ENCODE peak calls at places on chromosomes 6 and 20, in nine cellular contexts. G is NB4, I is sigmoid colon, A is adrenal gland, Q is ovary, B is stomach, E is esophagus squamous epithelium, X is upper lobe of left lung, N is right lobe of liver. R is an unnamed sample.

GRCh38 chr20:4062721-4063606 is 47.6 kb upstream of the RNF24 start:
- DNase-seq in G (no peak), I (peak; percentile 55), A (no peak), Q (no peak), B (no peak), E (no peak), X (no peak), N (no peak), R (no peak)

GRCh38 chr6:63674635-63675034 is 39.0 kb downstream of the PHF3 start:
- DNase-seq in G (no peak), I (no peak), A (no peak), Q (no peak), B (no peak), E (no peak), X (no peak), N (no peak), R (no peak)

GRCh38 chr20:46121531-46121930 is 3.4 kb downstream of the CD40 start:
- DNase-seq in G (no peak), I (no peak), A (no peak), Q (no peak), B (no peak), E (no peak), X (no peak), N (no peak), R (no peak)

GRCh38 chr6:63493557-63493956 is 78.7 kb upstream of the LOC128125822 start:
- DNase-seq in G (no peak), I (no peak), A (no peak), Q (no peak), B (no peak), E (no peak), X (no peak), N (no peak), R (no peak)

GRCh38 chr6:140436023-140436811 is 1061.8 kb upstream of the CITED2 start:
- DNase-seq in G (no peak), I (no peak), A (no peak), Q (no peak), B (no peak), E (no peak), X (no peak), N (no peak), R (no peak)

GRCh38 chr6:11779308-11780096 is 899 bp upstream of the ADTRP start:
- DNase-seq in G (peak; percentile 42), I (no peak), A (no peak), Q (no peak), B (no peak), E (no peak), X (peak; percentile 56), N (peak; percentile 29), R (no peak)

GRCh38 chr20:24965065-24965919 is 16.2 kb downstream of the CST7 start:
- DNase-seq in G (no peak), I (peak; percentile 57), A (peak; percentile 14), Q (peak; percentile 8), B (no peak), E (no peak), X (no peak), N (no peak), R (no peak)

GRCh38 chr20:24134284-24134683 is 145.7 kb upstream of the GGTLC1 start:
- DNase-seq in G (no peak), I (peak; percentile 43), A (no peak), Q (no peak), B (no peak), E (no peak), X (no peak), N (no peak), R (peak; percentile 50)

GRCh38 chr6:112289039-112289566 is 34.7 kb upstream of the LAMA4 start:
- DNase-seq in G (no peak), I (peak; percentile 91), A (peak; percentile 25), Q (peak; percentile 72), B (no peak), E (no peak), X (no peak), N (no peak), R (peak; percentile 87)

GRCh38 chr20:4104842-4105241 is 89.5 kb upstream of the RNF24 start:
- DNase-seq in G (no peak), I (no peak), A (no peak), Q (no peak), B (no peak), E (no peak), X (no peak), N (no peak), R (no peak)

GRCh38 chr20:52975024-52975732 is 3.0 kb downstream of the TSHZ2 start:
- DNase-seq in G (no peak), I (no peak), A (peak; percentile 41), Q (peak; percentile 36), B (peak; percentile 48), E (no peak), X (no peak), N (peak; percentile 27), R (no peak)

GRCh38 chr20:56414842-56415765 is 3.0 kb downstream of the CASS4 start:
- DNase-seq in G (no peak), I (no peak), A (no peak), Q (no peak), B (no peak), E (no peak), X (no peak), N (no peak), R (no peak)

GRCh38 chr6:106149472-106150069 is 63.4 kb downstream of the PRDM1 start:
- DNase-seq in G (no peak), I (no peak), A (no peak), Q (no peak), B (no peak), E (no peak), X (no peak), N (no peak), R (no peak)

GRCh38 chr6:61977116-61977515 is 308.9 kb downstream of the KHDRBS2 start:
- DNase-seq in G (no peak), I (no peak), A (no peak), Q (no peak), B (no peak), E (no peak), X (no peak), N (no peak), R (no peak)

GRCh38 chr6:130575971-130576370 is 210.2 kb downstream of the TMEM200A start:
- DNase-seq in G (peak; percentile 15), I (no peak), A (no peak), Q (no peak), B (no peak), E (no peak), X (no peak), N (no peak), R (no peak)

GRCh38 chr6:5671604-5672559 is 334.8 kb downstream of the NRN1 start:
- DNase-seq in G (no peak), I (peak; percentile 66), A (peak; percentile 23), Q (no peak), B (no peak), E (no peak), X (no peak), N (no peak), R (no peak)

GRCh38 chr6:149484733-149485700 is at the start of gene ZC3H12D:
- DNase-seq in G (peak; percentile 68), I (peak; percentile 68), A (peak; percentile 41), Q (no peak), B (peak; percentile 59), E (no peak), X (peak; percentile 69), N (peak; percentile 40), R (peak; percentile 91)

GRCh38 chr6:51473996-51474975 is 613.1 kb downstream of the PKHD1 start:
- DNase-seq in G (no peak), I (no peak), A (no peak), Q (no peak), B (no peak), E (no peak), X (no peak), N (no peak), R (no peak)

GRCh38 chr6:834879-835278 is 141.9 kb upstream of the EXOC2 start:
- DNase-seq in G (no peak), I (no peak), A (no peak), Q (no peak), B (no peak), E (no peak), X (no peak), N (no peak), R (no peak)

GRCh38 chr6:136797977-136798376 is 5.7 kb upstream of the MAP3K5 start:
- DNase-seq in G (no peak), I (no peak), A (no peak), Q (no peak), B (no peak), E (no peak), X (no peak), N (no peak), R (no peak)

GRCh38 chr20:22827916-22828315 is 207.2 kb upstream of the SSTR4 start:
- DNase-seq in G (no peak), I (no peak), A (no peak), Q (no peak), B (no peak), E (no peak), X (no peak), N (no peak), R (no peak)

GRCh38 chr6:105633814-105634213 is 230.9 kb upstream of the PREP start:
- DNase-seq in G (no peak), I (no peak), A (no peak), Q (no peak), B (no peak), E (no peak), X (no peak), N (no peak), R (no peak)

GRCh38 chr20:1992359-1992758 is 1.5 kb downstream of the PDYN start:
- DNase-seq in G (no peak), I (no peak), A (no peak), Q (no peak), B (no peak), E (no peak), X (no peak), N (no peak), R (peak; percentile 34)

GRCh38 chr6:99349620-99350141 is at the start of gene FAXC:
- DNase-seq in G (peak; percentile 28), I (peak; percentile 73), A (no peak), Q (peak; percentile 31), B (peak; percentile 70), E (no peak), X (peak; percentile 79), N (peak; percentile 44), R (no peak)
- TF ChIP-seq CTCF in G (no peak), I (peak; percentile 10), A (no peak), Q (no peak), B (no peak), E (peak; percentile 18), X (no peak), N (peak; percentile 22), R (no peak)

GRCh38 chr6:167513763-167514162 is 188.9 kb downstream of the TTLL2 start:
- DNase-seq in G (no peak), I (no peak), A (no peak), Q (no peak), B (no peak), E (no peak), X (no peak), N (no peak), R (no peak)
- TF ChIP-seq POLR2A in G (no peak), I (no peak), A (no peak), Q (no peak), B (no peak), E (no peak), X (no peak), N (no peak), R (no peak)

GRCh38 chr6:2971420-2972218 is at the start of gene SERPINB6:
- DNase-seq in G (no peak), I (peak; percentile 95), A (peak; percentile 89), Q (peak; percentile 91), B (peak; percentile 80), E (no peak), X (peak; percentile 83), N (peak; percentile 86), R (peak; percentile 96)
- TF ChIP-seq CTCF in G (no peak), I (no peak), A (no peak), Q (no peak), B (no peak), E (no peak), X (no peak), N (no peak), R (no peak)

GRCh38 chr20:50460608-50461268 is 49.4 kb upstream of the PTPN1 start:
- DNase-seq in G (peak; percentile 82), I (peak; percentile 95), A (peak; percentile 96), Q (peak; percentile 94), B (peak; percentile 93), E (no peak), X (peak; percentile 94), N (peak; percentile 89), R (peak; percentile 89)
- TF ChIP-seq POLR2A in G (no peak), I (no peak), A (no peak), Q (peak; percentile 39), B (no peak), E (no peak), X (no peak), N (peak; percentile 48), R (no peak)